ENCODE peak calls at places on chromosomes 6 and 20, in six cellular contexts. One of them, this sample, is unnamed.

GRCh38 chr6:56708810-56709597 is 66.3 kb upstream of the DST start:
- DNase-seq in psoas muscle: no peak
- DNase-seq in CD8-positive, alpha-beta memory T cell: no peak
- DNase-seq in upper lobe of right lung: no peak
- DNase-seq in testis: no peak
- DNase-seq in choroid plexus epithelial cell: peak
- DNase-seq in this sample: no peak

GRCh38 chr20:25076731-25077609 is 5.0 kb downstream of the VSX1 start:
- DNase-seq in psoas muscle: no peak
- DNase-seq in CD8-positive, alpha-beta memory T cell: no peak
- DNase-seq in upper lobe of right lung: no peak
- DNase-seq in testis: peak
- DNase-seq in choroid plexus epithelial cell: no peak
- DNase-seq in this sample: no peak

GRCh38 chr20:50521709-50522674 is 11.8 kb downstream of the PTPN1 start:
- DNase-seq in psoas muscle: no peak
- DNase-seq in CD8-positive, alpha-beta memory T cell: no peak
- DNase-seq in upper lobe of right lung: no peak
- DNase-seq in testis: no peak
- DNase-seq in choroid plexus epithelial cell: no peak
- DNase-seq in this sample: no peak

GRCh38 chr6:139406577-139407343 is 32.3 kb upstream of the CITED2 start:
- DNase-seq in psoas muscle: no peak
- DNase-seq in CD8-positive, alpha-beta memory T cell: no peak
- DNase-seq in upper lobe of right lung: no peak
- DNase-seq in testis: no peak
- DNase-seq in choroid plexus epithelial cell: peak
- DNase-seq in this sample: no peak

GRCh38 chr6:132742495-132742894 is 15.2 kb downstream of the VNN2 start:
- DNase-seq in psoas muscle: no peak
- DNase-seq in CD8-positive, alpha-beta memory T cell: no peak
- DNase-seq in upper lobe of right lung: no peak
- DNase-seq in testis: no peak
- DNase-seq in choroid plexus epithelial cell: no peak
- DNase-seq in this sample: no peak

GRCh38 chr20:34574426-34574825 is 15.9 kb downstream of the MAP1LC3A start:
- DNase-seq in psoas muscle: no peak
- DNase-seq in CD8-positive, alpha-beta memory T cell: no peak
- DNase-seq in upper lobe of right lung: no peak
- DNase-seq in testis: no peak
- DNase-seq in choroid plexus epithelial cell: no peak
- DNase-seq in this sample: no peak

GRCh38 chr6:31639449-31639861 is 13.0 kb downstream of the BAG6 start:
- DNase-seq in psoas muscle: no peak
- DNase-seq in CD8-positive, alpha-beta memory T cell: no peak
- DNase-seq in upper lobe of right lung: no peak
- DNase-seq in testis: no peak
- DNase-seq in choroid plexus epithelial cell: peak
- DNase-seq in this sample: no peak

GRCh38 chr6:15623282-15624116 is 39.3 kb downstream of the DTNBP1 start:
- DNase-seq in psoas muscle: no peak
- DNase-seq in CD8-positive, alpha-beta memory T cell: no peak
- DNase-seq in upper lobe of right lung: no peak
- DNase-seq in testis: peak
- DNase-seq in choroid plexus epithelial cell: peak
- DNase-seq in this sample: no peak

GRCh38 chr6:90139272-90139817 is 157.3 kb downstream of the BACH2 start:
- DNase-seq in psoas muscle: no peak
- DNase-seq in CD8-positive, alpha-beta memory T cell: no peak
- DNase-seq in upper lobe of right lung: no peak
- DNase-seq in testis: no peak
- DNase-seq in choroid plexus epithelial cell: no peak
- DNase-seq in this sample: no peak

GRCh38 chr6:156890627-156891300 is 113.6 kb downstream of the ARID1B start:
- DNase-seq in psoas muscle: no peak
- DNase-seq in CD8-positive, alpha-beta memory T cell: no peak
- DNase-seq in upper lobe of right lung: no peak
- DNase-seq in testis: no peak
- DNase-seq in choroid plexus epithelial cell: peak
- DNase-seq in this sample: no peak

GRCh38 chr6:132320007-132320406 is 81.3 kb downstream of the MOXD1 start:
- DNase-seq in psoas muscle: no peak
- DNase-seq in CD8-positive, alpha-beta memory T cell: no peak
- DNase-seq in upper lobe of right lung: no peak
- DNase-seq in testis: no peak
- DNase-seq in choroid plexus epithelial cell: peak
- DNase-seq in this sample: no peak

GRCh38 chr6:32814145-32814544 is 2.7 kb downstream of the HLA-DOB start:
- DNase-seq in psoas muscle: no peak
- DNase-seq in CD8-positive, alpha-beta memory T cell: no peak
- DNase-seq in upper lobe of right lung: no peak
- DNase-seq in testis: no peak
- DNase-seq in choroid plexus epithelial cell: no peak
- DNase-seq in this sample: no peak

GRCh38 chr6:161922631-161923119 is 648.8 kb upstream of the AGPAT4 start:
- DNase-seq in psoas muscle: peak
- DNase-seq in CD8-positive, alpha-beta memory T cell: no peak
- DNase-seq in upper lobe of right lung: no peak
- DNase-seq in testis: peak
- DNase-seq in choroid plexus epithelial cell: peak
- DNase-seq in this sample: no peak

GRCh38 chr6:44704240-44705150 is 317.0 kb downstream of the CDC5L start:
- DNase-seq in psoas muscle: no peak
- DNase-seq in CD8-positive, alpha-beta memory T cell: no peak
- DNase-seq in upper lobe of right lung: no peak
- DNase-seq in testis: no peak
- DNase-seq in choroid plexus epithelial cell: no peak
- DNase-seq in this sample: no peak

GRCh38 chr6:84052204-84052882 is 18.8 kb downstream of the MRAP2 start:
- DNase-seq in psoas muscle: peak
- DNase-seq in CD8-positive, alpha-beta memory T cell: no peak
- DNase-seq in upper lobe of right lung: no peak
- DNase-seq in testis: peak
- DNase-seq in choroid plexus epithelial cell: peak
- DNase-seq in this sample: no peak

GRCh38 chr6:97726378-97726777 is 443.4 kb upstream of the MMS22L start:
- DNase-seq in psoas muscle: no peak
- DNase-seq in CD8-positive, alpha-beta memory T cell: no peak
- DNase-seq in upper lobe of right lung: no peak
- DNase-seq in testis: no peak
- DNase-seq in choroid plexus epithelial cell: no peak
- DNase-seq in this sample: no peak

GRCh38 chr6:137871299-137871698 is 4.2 kb downstream of the TNFAIP3 start:
- DNase-seq in psoas muscle: no peak
- DNase-seq in CD8-positive, alpha-beta memory T cell: no peak
- DNase-seq in upper lobe of right lung: no peak
- DNase-seq in testis: no peak
- DNase-seq in choroid plexus epithelial cell: no peak
- DNase-seq in this sample: peak

GRCh38 chr6:168935628-168936010 is 318.0 kb downstream of the THBS2 start:
- DNase-seq in psoas muscle: no peak
- DNase-seq in CD8-positive, alpha-beta memory T cell: no peak
- DNase-seq in upper lobe of right lung: no peak
- DNase-seq in testis: no peak
- DNase-seq in choroid plexus epithelial cell: no peak
- DNase-seq in this sample: no peak

GRCh38 chr20:24589381-24589780 is 120.0 kb downstream of the SYNDIG1 start:
- DNase-seq in psoas muscle: no peak
- DNase-seq in CD8-positive, alpha-beta memory T cell: no peak
- DNase-seq in upper lobe of right lung: no peak
- DNase-seq in testis: no peak
- DNase-seq in choroid plexus epithelial cell: no peak
- DNase-seq in this sample: no peak

GRCh38 chr6:2196079-2196679 is 49.2 kb downstream of the GMDS start:
- DNase-seq in psoas muscle: no peak
- DNase-seq in CD8-positive, alpha-beta memory T cell: no peak
- DNase-seq in upper lobe of right lung: no peak
- DNase-seq in testis: peak
- DNase-seq in choroid plexus epithelial cell: peak
- DNase-seq in this sample: no peak

GRCh38 chr6:46134216-46134615 is 4.4 kb downstream of the ENPP4 start:
- DNase-seq in psoas muscle: no peak
- DNase-seq in CD8-positive, alpha-beta memory T cell: no peak
- DNase-seq in upper lobe of right lung: no peak
- DNase-seq in testis: no peak
- DNase-seq in choroid plexus epithelial cell: no peak
- DNase-seq in this sample: no peak

GRCh38 chr6:10759312-10759839 is 11.8 kb downstream of the TMEM14B start:
- DNase-seq in psoas muscle: no peak
- DNase-seq in CD8-positive, alpha-beta memory T cell: no peak
- DNase-seq in upper lobe of right lung: no peak
- DNase-seq in testis: no peak
- DNase-seq in choroid plexus epithelial cell: peak
- DNase-seq in this sample: peak

GRCh38 chr20:61482901-61483300 is 230.8 kb downstream of the CDH4 start:
- DNase-seq in psoas muscle: no peak
- DNase-seq in CD8-positive, alpha-beta memory T cell: no peak
- DNase-seq in upper lobe of right lung: no peak
- DNase-seq in testis: no peak
- DNase-seq in choroid plexus epithelial cell: no peak
- DNase-seq in this sample: no peak

GRCh38 chr6:20365456-20365855 is 36.2 kb upstream of the E2F3 start:
- DNase-seq in psoas muscle: no peak
- DNase-seq in CD8-positive, alpha-beta memory T cell: no peak
- DNase-seq in upper lobe of right lung: no peak
- DNase-seq in testis: no peak
- DNase-seq in choroid plexus epithelial cell: no peak
- DNase-seq in this sample: no peak

GRCh38 chr6:27161946-27162603 is 85.4 kb upstream of the PRSS16 start:
- DNase-seq in psoas muscle: no peak
- DNase-seq in CD8-positive, alpha-beta memory T cell: no peak
- DNase-seq in upper lobe of right lung: no peak
- DNase-seq in testis: peak
- DNase-seq in choroid plexus epithelial cell: peak
- DNase-seq in this sample: peak

GRCh38 chr6:29355603-29356002 is 13.1 kb downstream of the OR5V1 start:
- DNase-seq in psoas muscle: no peak
- DNase-seq in CD8-positive, alpha-beta memory T cell: no peak
- DNase-seq in upper lobe of right lung: no peak
- DNase-seq in testis: no peak
- DNase-seq in choroid plexus epithelial cell: no peak
- DNase-seq in this sample: no peak

DNA sequence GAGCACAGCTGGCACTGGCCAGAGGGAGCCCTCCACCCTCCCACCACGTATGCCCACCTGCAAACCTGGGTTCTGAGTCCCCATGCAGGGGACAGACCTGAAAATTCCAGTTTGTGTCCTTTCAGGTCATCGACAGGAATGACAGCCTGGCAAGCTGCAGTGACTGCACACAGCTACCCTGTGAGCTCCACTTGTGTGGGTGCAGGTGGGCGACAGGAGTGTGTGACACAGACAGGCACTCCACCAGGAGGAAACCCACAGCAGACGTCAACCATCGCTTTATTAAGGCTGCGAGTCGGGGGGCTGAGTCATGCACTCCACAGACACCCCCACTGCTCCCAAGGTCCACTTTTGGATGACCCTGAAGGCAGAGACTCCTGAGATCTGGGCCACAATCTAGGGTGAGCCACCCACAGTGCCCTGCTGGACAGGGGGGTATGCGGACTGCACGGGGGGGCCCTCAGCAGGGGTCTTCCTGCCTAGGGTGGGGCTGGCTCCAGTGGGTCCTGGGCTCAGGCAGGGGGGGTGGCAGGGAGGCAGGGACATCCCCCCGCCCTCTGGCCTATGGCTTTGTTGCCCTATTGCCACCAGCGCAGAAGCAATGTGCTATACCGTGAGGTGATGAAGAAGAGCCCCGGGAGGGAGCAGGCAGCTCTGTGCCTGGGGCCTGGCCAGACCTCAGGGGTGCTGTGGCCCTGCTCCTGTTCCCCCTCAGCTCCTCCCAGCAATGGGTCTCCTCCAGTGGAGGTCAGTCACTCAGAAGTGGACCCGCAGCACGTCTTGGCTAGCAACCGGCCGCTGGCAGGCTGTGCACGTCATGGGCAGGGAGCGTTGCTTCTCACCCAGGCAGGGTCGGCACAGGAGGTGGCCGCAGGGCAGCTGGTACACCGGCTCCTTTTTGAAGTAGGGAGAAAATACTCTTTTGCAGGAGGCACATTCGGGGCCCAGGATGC is 25.1 kb upstream of the AVP start:
- DNase-seq in psoas muscle: no peak
- DNase-seq in CD8-positive, alpha-beta memory T cell: no peak
- DNase-seq in upper lobe of right lung: no peak
- DNase-seq in testis: no peak
- DNase-seq in choroid plexus epithelial cell: no peak
- DNase-seq in this sample: no peak
- H3K4me3 ChIP-seq in psoas muscle: no peak
- H3K4me3 ChIP-seq in CD8-positive, alpha-beta memory T cell: no peak
- H3K4me3 ChIP-seq in upper lobe of right lung: no peak
- H3K4me3 ChIP-seq in testis: no peak
- H3K4me3 ChIP-seq in choroid plexus epithelial cell: no peak
- H3K4me3 ChIP-seq in this sample: no peak

DNA sequence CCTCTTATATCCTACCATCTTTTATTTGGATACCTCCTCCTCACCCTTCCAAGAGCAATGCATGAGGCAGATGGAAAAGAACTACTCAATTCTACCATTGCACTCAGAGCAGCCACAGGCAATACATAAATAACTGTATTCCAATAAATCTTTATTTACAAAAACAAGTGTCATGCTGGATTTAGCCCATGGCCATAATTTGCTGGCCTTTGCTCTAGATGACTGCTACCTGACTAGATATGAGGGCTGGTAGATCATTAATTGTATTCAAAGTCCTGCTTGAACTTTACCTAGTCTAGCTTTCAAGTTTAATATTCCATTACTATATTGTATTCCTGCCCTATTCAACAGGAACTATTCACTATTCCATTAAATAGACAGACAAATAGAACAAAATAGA is 37.1 kb downstream of the AFG1L start:
- DNase-seq in psoas muscle: no peak
- DNase-seq in CD8-positive, alpha-beta memory T cell: no peak
- DNase-seq in upper lobe of right lung: no peak
- DNase-seq in testis: no peak
- DNase-seq in choroid plexus epithelial cell: no peak
- DNase-seq in this sample: no peak
- H3K4me3 ChIP-seq in psoas muscle: no peak
- H3K4me3 ChIP-seq in CD8-positive, alpha-beta memory T cell: no peak
- H3K4me3 ChIP-seq in upper lobe of right lung: no peak
- H3K4me3 ChIP-seq in testis: no peak
- H3K4me3 ChIP-seq in choroid plexus epithelial cell: no peak
- H3K4me3 ChIP-seq in this sample: no peak

DNA sequence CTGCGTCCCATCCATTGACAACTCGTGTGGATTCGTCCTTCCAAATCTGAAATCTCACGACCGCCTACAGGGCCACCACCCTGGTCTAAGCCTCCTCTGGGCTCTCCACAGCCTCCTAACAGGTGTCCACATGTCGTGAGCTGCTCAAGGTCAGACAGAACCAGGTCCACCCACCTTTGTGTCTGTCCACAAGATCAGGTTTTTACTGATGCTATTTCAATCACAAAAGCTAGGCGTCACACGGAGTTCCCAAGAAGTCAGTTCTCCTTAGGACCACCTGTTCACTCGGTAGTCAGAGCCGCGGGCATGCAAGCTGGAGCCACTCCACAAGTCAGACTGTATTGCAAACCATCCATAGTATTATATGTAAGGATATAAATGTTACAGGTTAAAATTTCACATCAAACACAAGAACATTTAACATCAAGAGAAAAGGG is 540 bp upstream of the DNPH1 start:
- DNase-seq in psoas muscle: no peak
- DNase-seq in CD8-positive, alpha-beta memory T cell: no peak
- DNase-seq in upper lobe of right lung: no peak
- DNase-seq in testis: no peak
- DNase-seq in choroid plexus epithelial cell: no peak
- DNase-seq in this sample: no peak
- H3K4me3 ChIP-seq in psoas muscle: peak
- H3K4me3 ChIP-seq in CD8-positive, alpha-beta memory T cell: peak
- H3K4me3 ChIP-seq in upper lobe of right lung: peak
- H3K4me3 ChIP-seq in testis: peak
- H3K4me3 ChIP-seq in choroid plexus epithelial cell: no peak
- H3K4me3 ChIP-seq in this sample: peak

GRCh38 chr6:16698988-16699868 is 62.0 kb downstream of the ATXN1 start:
- DNase-seq in psoas muscle: no peak
- DNase-seq in CD8-positive, alpha-beta memory T cell: no peak
- DNase-seq in upper lobe of right lung: no peak
- DNase-seq in testis: no peak
- DNase-seq in choroid plexus epithelial cell: peak
- DNase-seq in this sample: no peak
- H3K4me3 ChIP-seq in psoas muscle: no peak
- H3K4me3 ChIP-seq in CD8-positive, alpha-beta memory T cell: peak
- H3K4me3 ChIP-seq in upper lobe of right lung: no peak
- H3K4me3 ChIP-seq in testis: no peak
- H3K4me3 ChIP-seq in choroid plexus epithelial cell: no peak
- H3K4me3 ChIP-seq in this sample: peak

This sample was measured in CD4-positive, alpha-beta memory T cell.